ENCODE peak calls at places on chromosomes 13 and 19, in six cellular contexts. Z is heart right ventricle, W is testis, O is cardiac muscle cell, J is IMR-90, C is MM.1S. I is an unnamed sample. For H3K36me3 and H3K27me3, the result is how much of the 10 kb centered on the place peaks cover.

GRCh38 chr13:73809561-73809960 is 324.6 kb downstream of the KLF12 start:
- DNase-seq in Z (no peak), J (peak), O (no peak), W (no peak), C (no peak), I (no peak)

GRCh38 chr13:48580185-48580803 is 47.4 kb upstream of the RCBTB2 start:
- DNase-seq in W (peak), Z (no peak), C (peak), J (peak), O (peak), I (peak)

GRCh38 chr13:36526897-36527296 is 94.6 kb downstream of the CCNA1 start:
- DNase-seq in J (no peak), W (no peak), C (no peak), Z (no peak), O (no peak), I (no peak)

GRCh38 chr19:33134571-33135041 is 2.7 kb downstream of the WDR88 start:
- DNase-seq in Z (no peak), W (no peak), O (no peak), J (no peak), C (no peak), I (peak)

GRCh38 chr13:97226788-97227627 is 4.9 kb downstream of the MBNL2 start:
- DNase-seq in O (no peak), Z (no peak), J (no peak), W (peak), C (peak), I (peak)

GRCh38 chr13:22561581-22561980 is 619.2 kb upstream of the SGCG start:
- DNase-seq in J (no peak), O (no peak), W (no peak), C (no peak), Z (no peak), I (no peak)

GRCh38 chr13:59607780-59608233 is 555.9 kb downstream of the DIAPH3 start:
- DNase-seq in J (no peak), Z (no peak), O (no peak), W (no peak), C (no peak), I (no peak)

GRCh38 chr19:44808463-44809371 is at the start of gene BCAM:
- DNase-seq in Z (peak), W (peak), J (peak), O (peak), C (no peak), I (no peak)

GRCh38 chr19:55486971-55487883 is 1.0 kb upstream of the SSC5D start:
- DNase-seq in Z (no peak), O (peak), J (peak), W (peak), C (no peak), I (no peak)

GRCh38 chr19:33310606-33311325 is 8.4 kb upstream of the CEBPA start:
- DNase-seq in J (no peak), W (no peak), O (no peak), C (no peak), Z (no peak), I (no peak)

GRCh38 chr19:5679289-5680082 is 830 bp downstream of the MICOS13 start:
- DNase-seq in J (no peak), Z (peak), O (no peak), C (peak), W (no peak), I (no peak)

GRCh38 chr13:51786425-51787010 is 17.4 kb downstream of the DHRS12 start:
- DNase-seq in O (no peak), Z (no peak), J (no peak), W (no peak), C (no peak), I (no peak)

GRCh38 chr13:110533771-110534670 is 27.5 kb downstream of the RAB20 start:
- DNase-seq in J (no peak), O (no peak), W (no peak), Z (no peak), C (no peak), I (no peak)

GRCh38 chr13:80047406-80047805 is 293.5 kb downstream of the SPRY2 start:
- DNase-seq in Z (no peak), O (no peak), C (no peak), J (peak), W (no peak), I (no peak)

GRCh38 chr13:91817250-91817649 is 418.8 kb downstream of the GPC5 start:
- DNase-seq in O (no peak), C (no peak), Z (no peak), W (no peak), J (peak), I (no peak)

GRCh38 chr19:29672319-29672932 is 7.2 kb downstream of the PLEKHF1 start:
- DNase-seq in Z (no peak), O (no peak), W (no peak), J (no peak), C (no peak), I (no peak)

GRCh38 chr19:30317403-30317802 is 54.8 kb upstream of the ZNF536 start:
- DNase-seq in J (no peak), C (no peak), W (no peak), Z (no peak), O (no peak), I (no peak)

GRCh38 chr19:18099623-18099995 is 2.0 kb downstream of the MAST3 start:
- DNase-seq in J (no peak), Z (no peak), O (no peak), W (no peak), C (no peak), I (no peak)

GRCh38 chr13:72168126-72168525 is 301.1 kb upstream of the DACH1 start:
- DNase-seq in Z (no peak), C (no peak), W (no peak), J (no peak), O (no peak), I (no peak)

GRCh38 chr13:49457221-49457620 is 13.1 kb downstream of the SETDB2 start:
- DNase-seq in C (no peak), Z (no peak), J (peak), O (no peak), W (no peak), I (no peak)

GRCh38 chr13:46296920-46297319 is 85.2 kb downstream of the LRRC63 start:
- DNase-seq in O (no peak), C (no peak), Z (no peak), J (peak), W (no peak), I (no peak)

GRCh38 chr13:44765076-44765475 is 188.9 kb upstream of the TSC22D1 start:
- DNase-seq in Z (no peak), W (no peak), J (no peak), C (no peak), O (no peak), I (no peak)

GRCh38 chr19:45380107-45380506 is 9.7 kb upstream of the ERCC2 start:
- DNase-seq in C (no peak), Z (no peak), J (no peak), O (no peak), W (no peak), I (no peak)

GRCh38 chr13:97440598-97440997 is 6.6 kb downstream of the RAP2A start:
- DNase-seq in J (peak), C (no peak), Z (no peak), W (no peak), O (no peak), I (no peak)

GRCh38 chr19:18494267-18494607 is 27.6 kb downstream of the ELL start:
- DNase-seq in Z (no peak), W (no peak), C (no peak), O (no peak), J (peak), I (peak)

GRCh38 chr19:5522106-5522505 is 45.6 kb downstream of the TINCR start:
- DNase-seq in Z (no peak), W (no peak), J (no peak), O (no peak), C (no peak), I (no peak)

GRCh38 chr19:45163751-45164150 is 3.0 kb upstream of the NKPD1 start:
- DNase-seq in C (no peak), W (no peak), J (no peak), O (no peak), Z (no peak), I (no peak)

GRCh38 chr19:2282062-2282861 is at the start of gene PEAK3:
- DNase-seq in C (no peak), W (peak), Z (peak), J (peak), O (peak), I (no peak)

GRCh38 chr13:61600360-61601033 is 184.8 kb upstream of the PCDH20 start:
- DNase-seq in J (no peak), C (no peak), W (no peak), O (no peak), Z (no peak), I (no peak)

GRCh38 chr13:49308977-49309408 is 61.3 kb downstream of the CDADC1 start:
- DNase-seq in J (peak), W (no peak), Z (no peak), O (no peak), C (no peak), I (no peak)

GRCh38 chr13:72666391-72666790 is 61.0 kb downstream of the MZT1 start:
- DNase-seq in C (no peak), Z (no peak), W (no peak), O (no peak), J (no peak), I (no peak)

GRCh38 chr19:42175952-42176648 is 41.4 kb downstream of the DEDD2 start:
- DNase-seq in J (peak), O (no peak), C (no peak), Z (no peak), W (peak), I (no peak)

GRCh38 chr19:14718522-14719113 is 28.8 kb downstream of the ZNF333 start:
- DNase-seq in Z (no peak), J (no peak), W (no peak), C (no peak), O (no peak), I (no peak)

GRCh38 chr19:14719162-14719561 is 29.3 kb downstream of the ZNF333 start:
- DNase-seq in W (no peak), Z (no peak), O (no peak), C (no peak), J (no peak), I (no peak)

GRCh38 chr19:14715841-14716240 is 26.0 kb downstream of the ZNF333 start:
- DNase-seq in J (no peak), O (no peak), C (no peak), Z (no peak), W (no peak), I (no peak)
- H3K36me3 ChIP-seq in J (half or more), O (under half), C (under half), Z (half or more), W (under half), I (under half)

DNA sequence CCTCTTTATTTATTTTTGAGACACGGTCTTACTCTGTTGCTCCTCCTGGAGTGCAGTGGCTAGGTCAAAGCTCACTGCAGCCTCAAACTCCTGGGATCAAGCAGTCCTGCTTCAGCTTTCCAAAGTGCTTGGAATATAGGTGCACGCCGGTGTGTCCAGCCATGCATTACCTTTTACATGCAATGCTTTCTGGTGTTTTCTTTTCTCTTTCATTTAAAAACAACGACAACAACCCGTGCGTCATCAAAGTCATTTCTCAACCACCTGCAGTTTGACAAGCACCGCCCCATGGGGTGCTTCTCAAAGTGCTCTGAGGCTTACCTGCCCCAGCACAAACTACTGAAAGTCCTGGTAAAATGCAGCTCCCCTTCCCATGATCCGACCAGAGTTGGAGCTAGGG is 7.0 kb downstream of the QTRT1 start:
- DNase-seq in J (no peak), Z (no peak), C (no peak), W (no peak), O (no peak), I (no peak)
- H3K27me3 ChIP-seq in J (under half), Z (under half), C (under half), W (under half), O (under half), I (under half)

DNA sequence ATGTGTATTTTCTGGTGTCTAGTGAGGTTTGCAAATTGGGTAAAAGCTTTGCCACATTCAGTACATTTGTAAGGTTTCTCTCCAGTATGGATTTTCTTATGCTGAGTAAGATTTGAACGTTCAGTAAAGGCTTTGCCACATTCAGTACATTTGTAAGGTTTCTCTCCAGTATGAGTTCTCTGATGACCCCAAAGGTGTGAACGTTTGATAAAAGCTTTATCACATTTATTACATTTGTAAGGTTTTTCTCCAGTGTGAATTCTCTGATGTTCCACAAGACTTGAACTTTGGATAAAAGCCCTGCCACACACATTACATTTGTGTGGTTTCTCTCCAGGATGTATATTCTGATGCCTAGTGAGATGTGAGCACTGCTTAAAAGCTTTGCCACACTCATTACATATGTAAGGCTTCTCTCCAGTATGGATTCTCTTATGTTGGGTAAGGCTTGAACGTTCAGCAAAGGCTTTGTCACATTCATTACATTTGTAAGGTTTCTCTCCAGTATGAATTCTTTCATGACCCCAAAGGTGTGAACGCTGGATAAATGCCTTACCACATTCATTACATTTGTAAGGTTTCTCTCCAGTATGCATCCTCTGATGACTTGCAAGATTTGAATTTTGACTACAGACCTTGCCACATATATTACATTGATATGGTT is 17.4 kb downstream of the ZNF677 start:
- DNase-seq in Z (no peak), W (no peak), C (no peak), O (no peak), J (no peak), I (no peak)
- H3K36me3 ChIP-seq in Z (half or more), W (under half), C (under half), O (under half), J (under half), I (under half)

DNA sequence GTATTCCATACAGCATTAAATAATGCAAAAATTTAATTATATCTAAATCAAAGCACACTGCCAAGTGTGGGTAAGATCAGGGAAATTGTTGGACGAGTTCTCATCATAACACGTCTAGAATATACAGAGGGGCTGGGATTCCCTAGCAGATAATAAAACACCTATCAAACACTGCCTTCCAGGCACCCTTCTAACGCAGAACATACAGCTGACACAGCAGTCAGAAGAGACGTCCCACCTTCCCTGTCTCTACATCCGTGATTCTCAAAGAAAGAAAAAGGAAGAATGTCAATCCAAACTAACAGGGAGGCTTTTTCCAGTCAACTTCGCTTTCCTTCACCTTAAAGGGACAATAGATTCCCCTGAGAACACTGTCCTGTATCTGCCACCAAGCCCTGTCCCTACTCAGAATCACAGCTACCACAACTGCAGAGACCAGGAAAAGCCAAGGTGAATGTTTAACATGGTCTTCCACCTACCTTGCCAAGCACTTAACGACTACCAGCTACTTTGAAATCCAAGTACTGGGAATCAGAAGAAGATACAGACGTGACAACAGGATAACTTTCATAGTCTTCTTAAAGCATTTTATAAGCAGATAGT is 38.5 kb downstream of the TBC1D4 start:
- DNase-seq in Z (no peak), O (no peak), J (no peak), W (no peak), C (no peak), I (no peak)
- H3K27me3 ChIP-seq in Z (under half), O (under half), J (under half), W (under half), C (under half), I (under half)

DNA sequence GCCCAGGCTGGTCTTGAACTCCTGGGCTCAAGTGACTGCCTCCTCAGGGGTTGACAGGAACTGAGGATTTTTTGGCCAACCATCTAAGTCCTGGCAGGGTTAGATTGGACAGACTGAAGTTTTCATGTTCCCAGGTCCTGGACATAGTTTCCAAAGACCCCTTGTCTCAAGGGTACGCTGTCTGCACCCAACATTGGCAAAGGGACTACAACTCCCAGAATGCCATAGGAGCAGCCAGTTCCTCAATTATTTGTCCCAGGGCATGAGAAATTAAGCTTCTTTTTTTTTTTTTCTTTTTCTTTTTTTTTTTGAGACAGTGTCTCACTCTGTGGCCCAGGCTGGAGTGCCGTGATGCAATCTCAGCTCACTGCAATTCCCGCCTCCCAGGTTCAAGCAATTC is 6.9 kb downstream of the GYS1 start:
- DNase-seq in Z (no peak), W (no peak), J (no peak), C (no peak), O (no peak), I (no peak)
- H3K36me3 ChIP-seq in Z (under half), W (under half), J (half or more), C (under half), O (under half), I (under half)

GRCh38 chr19:409006-409514 is at the start of gene C2CD4C:
- DNase-seq in C (no peak), O (peak), J (no peak), Z (no peak), W (no peak), I (peak)
- H3K27me3 ChIP-seq in C (half or more), O (under half), J (under half), Z (half or more), W (under half), I (under half)

GRCh38 chr13:77067519-77067918 is 40.6 kb upstream of the FBXL3 start:
- DNase-seq in C (no peak), J (no peak), Z (no peak), O (no peak), W (no peak), I (no peak)
- H3K36me3 ChIP-seq in C (under half), J (under half), Z (under half), O (under half), W (under half), I (half or more)

DNA sequence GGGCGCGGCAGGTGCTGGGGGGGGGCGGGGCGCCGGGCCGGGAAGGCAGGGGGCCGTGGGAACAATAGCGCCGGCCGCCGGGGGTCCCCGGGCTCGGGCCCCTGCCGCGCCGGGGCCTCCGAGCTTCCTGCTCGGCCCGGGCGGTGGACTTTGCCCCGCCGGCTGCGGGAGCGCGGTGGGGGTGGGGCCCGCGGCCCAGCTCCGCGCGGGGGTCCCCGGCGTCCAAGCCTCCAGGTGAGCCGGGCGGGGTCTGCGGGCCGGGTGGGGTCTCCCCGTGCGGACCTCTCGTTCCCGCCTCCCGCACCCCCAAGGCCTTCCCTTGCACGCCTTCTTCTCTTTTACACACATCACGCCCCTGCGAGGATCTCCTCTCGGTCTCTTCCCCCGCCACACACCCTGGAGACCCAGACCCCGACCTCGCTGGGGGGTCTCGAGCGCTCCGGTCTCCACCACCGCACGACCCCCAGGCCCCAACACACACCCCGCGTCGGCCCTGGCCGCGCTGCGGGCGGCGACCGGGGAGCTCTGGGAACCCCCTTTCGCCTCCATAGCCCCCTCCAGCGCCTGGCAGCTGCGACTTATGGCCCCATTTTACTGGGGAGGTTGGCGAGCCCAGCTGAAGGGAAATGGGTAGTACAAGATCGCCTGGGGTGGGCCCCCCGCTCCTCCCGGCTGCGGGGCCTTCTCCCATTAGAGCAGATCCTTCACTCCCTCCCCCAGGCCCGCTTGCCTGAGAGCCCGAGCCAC is 701 bp downstream of the CAMSAP3 start:
- DNase-seq in Z (no peak), W (no peak), O (no peak), C (no peak), J (no peak), I (no peak)
- H3K27me3 ChIP-seq in Z (half or more), W (under half), O (under half), C (half or more), J (under half), I (under half)

GRCh38 chr13:99495478-99496321 is 5.6 kb upstream of the TM9SF2 start:
- DNase-seq in W (no peak), O (no peak), C (peak), J (no peak), Z (no peak), I (no peak)
- H3K36me3 ChIP-seq in W (under half), O (under half), C (under half), J (under half), Z (under half), I (under half)